ENCODE peak calls at places on chromosomes 12 and 14, in six cellular contexts. H is K562, E is SK-N-SH, U is GM12878, Q is HL-60, C is HepG2. R is an unnamed sample.
A peak's percentile ranks its signal among the peaks of the same experiment; 100 is the strongest.

GRCh38 chr14:53924754-53925153 is 31.9 kb downstream of the BMP4 start:
- DNase-seq in H (no peak), E (no peak), U (no peak), Q (no peak), C (peak; percentile 37), R (no peak)

GRCh38 chr14:73634333-73634833 is 10.4 kb upstream of the DNAL1 start:
- DNase-seq in H (no peak), E (peak; percentile 16), U (no peak), Q (no peak), C (no peak), R (peak; percentile 93)

GRCh38 chr12:89453579-89453978 is 71.0 kb downstream of the GALNT4 start:
- DNase-seq in H (no peak), E (no peak), U (no peak), Q (no peak), C (peak; percentile 31), R (no peak)

GRCh38 chr14:104526723-104527645 is 52.6 kb upstream of the C14orf180 start:
- DNase-seq in H (no peak), E (no peak), U (no peak), Q (no peak), C (no peak), R (no peak)

GRCh38 chr12:44976246-44976645 is 74.7 kb downstream of the DBX2 start:
- DNase-seq in H (no peak), E (no peak), U (no peak), Q (no peak), C (no peak), R (no peak)

GRCh38 chr12:65302891-65303290 is 24.4 kb downstream of the MSRB3 start:
- DNase-seq in H (no peak), E (no peak), U (no peak), Q (no peak), C (no peak), R (no peak)

GRCh38 chr14:69154779-69155178 is 1.9 kb upstream of the DCAF5 start:
- DNase-seq in H (no peak), E (no peak), U (no peak), Q (no peak), C (peak; percentile 73), R (no peak)

GRCh38 chr14:55731881-55732498 is 152.0 kb downstream of the KTN1 start:
- DNase-seq in H (no peak), E (no peak), U (no peak), Q (peak; percentile 31), C (peak; percentile 16), R (peak; percentile 81)

GRCh38 chr12:113961921-113962710 is 4.0 kb downstream of the RBM19 start:
- DNase-seq in H (no peak), E (no peak), U (peak; percentile 71), Q (peak; percentile 73), C (peak; percentile 20), R (no peak)

DNA sequence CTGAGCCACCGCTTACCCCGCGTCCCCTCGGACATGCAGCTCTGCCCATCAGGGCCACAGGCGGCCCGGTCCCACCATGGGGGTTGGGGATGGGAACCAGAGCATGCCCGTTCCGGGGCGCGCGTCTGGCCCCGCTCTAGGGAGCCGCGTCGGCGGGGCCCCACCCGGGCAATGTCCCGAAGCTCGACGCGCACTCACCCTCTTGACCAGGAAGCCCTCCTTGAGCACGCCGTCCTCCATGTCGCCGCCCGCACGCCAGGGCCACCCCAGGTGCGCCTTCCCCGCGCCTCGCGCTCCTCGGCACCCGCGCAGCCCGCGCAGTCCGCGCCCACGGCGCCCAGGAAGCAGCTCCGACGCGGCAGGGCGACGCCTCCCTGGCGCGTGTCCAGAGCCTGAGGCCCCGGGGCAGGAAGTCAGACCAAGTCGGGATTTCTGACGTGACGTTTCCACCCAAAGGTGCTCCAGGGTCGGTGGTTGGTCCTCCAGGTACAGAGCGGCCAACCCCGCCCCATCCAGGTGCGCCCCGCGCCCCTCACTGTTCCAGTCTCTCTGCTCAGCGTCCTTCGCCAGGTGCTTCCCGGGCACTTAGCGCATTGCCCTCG is at the start of gene PLEK2:
- DNase-seq in H (no peak), E (peak; percentile 60), U (no peak), Q (no peak), C (no peak), R (peak; percentile 67)
- TF ChIP-seq GABPA in H (no peak), E (no peak), U (no peak), Q (no peak), C (no peak), R (no peak)

GRCh38 chr12:104764225-104765073 is 193.6 kb downstream of the SLC41A2 start:
- DNase-seq in H (no peak), E (no peak), U (peak; percentile 36), Q (peak; percentile 52), C (no peak), R (peak; percentile 14)
- TF ChIP-seq GABPA in H (no peak), E (no peak), U (no peak), Q (no peak), C (no peak), R (no peak)

GRCh38 chr14:92984082-92984788 is 61.3 kb downstream of the CHGA start:
- DNase-seq in H (no peak), E (no peak), U (no peak), Q (no peak), C (no peak), R (no peak)
- TF ChIP-seq GABPA in H (no peak), E (no peak), U (no peak), Q (no peak), C (no peak), R (no peak)

DNA sequence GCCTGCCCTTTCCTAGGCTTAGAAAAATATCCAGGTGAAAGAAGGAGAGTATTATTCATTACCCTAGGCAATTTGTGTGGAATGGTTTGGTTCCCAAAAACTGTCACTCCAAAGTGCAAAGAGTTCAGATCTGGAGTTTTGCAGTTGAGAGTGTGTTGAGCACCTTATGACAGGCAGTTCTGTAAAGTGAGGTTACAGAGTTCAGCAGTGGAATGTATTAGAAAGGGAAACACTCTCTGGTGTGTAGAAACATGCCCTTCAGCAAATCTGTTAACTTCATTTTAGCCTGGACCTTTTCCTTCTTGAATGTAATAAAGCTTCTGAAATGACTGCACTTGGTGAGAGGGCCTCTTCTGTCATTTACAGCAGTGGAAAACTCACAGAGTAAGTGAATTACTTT is 154.0 kb upstream of the SSTR1 start:
- DNase-seq in H (no peak), E (no peak), U (no peak), Q (no peak), C (no peak), R (no peak)
- TF ChIP-seq GABPA in H (no peak), E (no peak), U (no peak), Q (no peak), C (no peak), R (no peak)

GRCh38 chr12:132218915-132219314 is 74.7 kb downstream of the NOC4L start:
- DNase-seq in H (peak; percentile 72), E (peak; percentile 77), U (no peak), Q (peak; percentile 39), C (peak; percentile 35), R (no peak)
- TF ChIP-seq GABPA in H (no peak), E (no peak), U (no peak), Q (no peak), C (no peak), R (no peak)

DNA sequence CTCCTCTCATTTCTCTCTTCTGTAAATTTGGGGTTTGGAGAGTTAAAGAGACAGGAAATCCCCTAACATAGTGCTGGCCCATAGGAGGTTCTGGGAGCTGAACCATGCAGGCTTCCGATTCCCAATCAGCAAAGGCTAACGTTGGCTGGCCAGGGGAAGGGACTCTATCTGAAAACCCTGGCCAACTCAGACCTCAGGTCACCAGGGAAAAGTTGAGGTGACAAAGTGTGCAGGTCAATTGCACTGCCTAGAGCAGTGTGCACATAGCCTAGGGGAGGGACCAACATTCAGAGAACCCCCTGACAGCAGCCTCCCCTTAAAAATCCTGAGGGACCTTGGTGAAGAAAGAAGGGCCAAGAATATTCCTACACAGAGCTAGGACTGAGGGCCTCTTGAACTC is 38.9 kb downstream of the TTC7B start:
- DNase-seq in H (no peak), E (no peak), U (no peak), Q (no peak), C (no peak), R (no peak)
- TF ChIP-seq GABPA in H (no peak), E (no peak), U (no peak), Q (no peak), C (no peak), R (no peak)

R was measured in H1.